ENCODE peak calls at places on chromosomes 7 and 10, in five cellular contexts. E, C, U, W and S are unnamed samples.

GRCh38 chr7:114128880-114129279 is 210.1 kb upstream of the PPP1R3A start:
- DNase-seq in U (no peak), E (no peak), C (no peak), W (no peak), S (no peak)

GRCh38 chr7:25385731-25386136 is 157.4 kb upstream of the NPVF start:
- DNase-seq in U (no peak), C (no peak), E (no peak), W (no peak), S (no peak)

GRCh38 chr10:80513106-80513505 is 24.6 kb upstream of the SH2D4B start:
- DNase-seq in C (no peak), U (no peak), E (no peak), W (no peak), S (no peak)

GRCh38 chr7:94514917-94515316 is 5.3 kb downstream of the CASD1 start:
- DNase-seq in W (no peak), E (no peak), C (no peak), U (no peak), S (no peak)

GRCh38 chr10:89338717-89339116 is 10.9 kb downstream of the IFIT3 start:
- DNase-seq in E (no peak), W (no peak), C (no peak), U (no peak), S (no peak)

GRCh38 chr7:51217804-51218203 is 98.8 kb downstream of the COBL start:
- DNase-seq in U (no peak), C (peak), W (no peak), E (no peak), S (no peak)

GRCh38 chr10:124983321-124983720 is 41.4 kb downstream of the ZRANB1 start:
- DNase-seq in W (no peak), C (no peak), E (no peak), U (no peak), S (no peak)

GRCh38 chr7:126065766-126066165 is 1136.1 kb upstream of the POT1 start:
- DNase-seq in W (no peak), C (no peak), U (no peak), E (no peak), S (peak)

GRCh38 chr10:7583626-7584025 is 83.1 kb downstream of the ITIH5 start:
- DNase-seq in U (no peak), W (no peak), C (no peak), E (no peak), S (no peak)

GRCh38 chr10:28147706-28148105 is 148.8 kb upstream of the ODAD2 start:
- DNase-seq in E (no peak), U (no peak), C (no peak), W (no peak), S (no peak)

GRCh38 chr7:143322646-143323343 is 6.9 kb downstream of the CLCN1 start:
- DNase-seq in W (no peak), U (no peak), E (no peak), C (no peak), S (no peak)

GRCh38 chr7:25830986-25831558 is 320.9 kb upstream of the NFE2L3 start:
- DNase-seq in C (peak), U (no peak), W (no peak), E (no peak), S (peak)

GRCh38 chr7:146146866-146147265 is 30.3 kb downstream of the CNTNAP2 start:
- DNase-seq in U (no peak), E (peak), W (no peak), C (peak), S (peak)

GRCh38 chr10:43322321-43322720 is 49.1 kb upstream of the FXYD4 start:
- DNase-seq in U (no peak), E (no peak), C (no peak), W (no peak), S (no peak)

GRCh38 chr10:61795551-61795950 is 105.9 kb upstream of the ARID5B start:
- DNase-seq in C (no peak), U (no peak), W (no peak), E (no peak), S (peak)